ENCODE peak calls at places on chromosomes 11 and 22, in five cellular contexts. E is progenitor cell of endocrine pancreas, A is cardiac fibroblast, P is HFF-Myc, X is MCF 10A. K is an unnamed sample.

GRCh38 chr11:62149986-62150886 is 26.4 kb downstream of the INCENP start:
- DNase-seq in X (no peak), A (no peak), P (no peak), E (no peak), K (no peak)

GRCh38 chr11:134445601-134446325 is 33.7 kb upstream of the B3GAT1 start:
- DNase-seq in A (no peak), X (no peak), E (no peak), P (no peak), K (no peak)

GRCh38 chr11:18312012-18312411 is 9.9 kb downstream of the HPS5 start:
- DNase-seq in E (no peak), A (peak; percentile 78), P (no peak), X (peak; percentile 37), K (peak; percentile 13)

GRCh38 chr11:98107736-98108135 is 913.0 kb upstream of the CNTN5 start:
- DNase-seq in X (no peak), A (no peak), E (no peak), P (no peak), K (no peak)

GRCh38 chr22:26923498-26923897 is 266.1 kb downstream of the MIAT start:
- DNase-seq in X (no peak), A (no peak), E (no peak), P (no peak), K (no peak)

GRCh38 chr11:130159657-130160459 is at the start of gene ST14:
- DNase-seq in X (peak; percentile 79), P (no peak), E (peak; percentile 56), A (no peak), K (no peak)

GRCh38 chr11:13448876-13449275 is 14.1 kb downstream of the BTBD10 start:
- DNase-seq in X (peak; percentile 41), P (no peak), A (peak; percentile 70), E (no peak), K (no peak)

GRCh38 chr11:72789493-72790131 is 4.2 kb downstream of the STARD10 start:
- DNase-seq in P (no peak), A (peak; percentile 42), X (peak; percentile 24), E (no peak), K (peak; percentile 47)

GRCh38 chr11:75986966-75987365 is 172.0 kb downstream of the UVRAG start:
- DNase-seq in E (no peak), A (peak; percentile 40), P (no peak), X (no peak), K (no peak)

GRCh38 chr11:115503083-115503885 is 931 bp downstream of the CADM1 start:
- DNase-seq in E (peak; percentile 26), X (no peak), A (peak; percentile 15), P (no peak), K (no peak)

GRCh38 chr22:41931701-41932269 is 5.2 kb upstream of the TNFRSF13C start:
- DNase-seq in X (no peak), P (no peak), E (no peak), A (no peak), K (no peak)

GRCh38 chr22:50016308-50016987 is 3.9 kb upstream of the IL17REL start:
- DNase-seq in A (no peak), P (no peak), X (no peak), E (no peak), K (no peak)

GRCh38 chr11:44256673-44257291 is 53.2 kb downstream of the ALX4 start:
- DNase-seq in E (no peak), P (no peak), A (no peak), X (no peak), K (no peak)

GRCh38 chr22:42500836-42501179 is 18.8 kb downstream of the RRP7A start:
- DNase-seq in A (no peak), P (no peak), E (no peak), X (no peak), K (no peak)

GRCh38 chr11:11618973-11619435 is 2.8 kb downstream of the GALNT18 start:
- DNase-seq in E (no peak), P (no peak), X (peak; percentile 35), A (no peak), K (no peak)

GRCh38 chr11:111910637-111911562 is 670 bp downstream of the CRYAB start:
- DNase-seq in A (no peak), X (no peak), P (no peak), E (no peak), K (no peak)

GRCh38 chr11:73034777-73035176 is 107.3 kb downstream of the FCHSD2 start:
- DNase-seq in P (no peak), E (no peak), X (no peak), A (no peak), K (no peak)

GRCh38 chr11:128022007-128022368 is 565.4 kb downstream of the ETS1 start:
- DNase-seq in X (peak; percentile 22), A (peak; percentile 81), P (no peak), E (no peak), K (peak; percentile 62)

GRCh38 chr11:2996976-2997375 is 4.8 kb upstream of the NAP1L4 start:
- DNase-seq in P (no peak), X (no peak), A (no peak), E (no peak), K (no peak)

DNA sequence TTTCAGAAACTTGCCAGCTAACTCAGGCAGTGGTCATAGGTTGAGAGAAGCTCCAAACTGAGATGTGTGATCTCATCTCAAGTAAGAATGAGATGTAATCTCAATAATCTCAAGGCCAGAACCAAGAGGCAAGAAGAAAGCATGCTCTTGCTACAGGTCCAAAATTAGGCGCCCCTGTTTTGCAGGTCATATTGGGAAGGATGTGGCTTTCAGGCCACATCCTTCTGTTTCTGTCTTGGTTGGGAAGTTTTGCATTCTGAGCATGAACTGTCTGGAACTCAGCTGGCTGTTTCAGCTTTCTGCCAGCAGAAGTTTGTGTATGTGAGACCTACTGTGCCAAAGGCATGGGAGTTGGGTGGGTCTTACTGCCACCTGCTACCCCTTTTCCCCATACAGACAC is 67.5 kb upstream of the MS4A8 start:
- DNase-seq in E (no peak), X (no peak), A (no peak), P (no peak), K (no peak)
- TF ChIP-seq CTCF in E (no peak), X (no peak), A (no peak), P (no peak), K (no peak)

GRCh38 chr11:10304495-10305261 is at the start of gene ADM:
- DNase-seq in E (peak; percentile 69), A (peak; percentile 96), P (no peak), X (peak; percentile 92), K (peak; percentile 97)
- TF ChIP-seq CTCF in E (peak; percentile 75), A (peak; percentile 33), P (peak; percentile 68), X (peak; percentile 76), K (peak; percentile 92)

GRCh38 chr11:131980199-131980598 is 609.8 kb downstream of the NTM start:
- DNase-seq in P (no peak), E (no peak), X (no peak), A (no peak), K (no peak)
- TF ChIP-seq CTCF in P (no peak), E (no peak), X (no peak), A (no peak), K (no peak)

GRCh38 chr22:19494676-19495173 is 15.0 kb downstream of the CDC45 start:
- DNase-seq in X (no peak), E (no peak), P (no peak), A (no peak), K (no peak)

GRCh38 chr22:19497245-19497644 is 17.5 kb downstream of the CDC45 start:
- DNase-seq in E (no peak), A (peak; percentile 93), P (no peak), X (peak; percentile 65), K (peak; percentile 87)

GRCh38 chr22:19494001-19494560 is 14.4 kb downstream of the CDC45 start:
- DNase-seq in A (no peak), P (no peak), X (no peak), E (no peak), K (no peak)

GRCh38 chr22:19496324-19496630 is 16.6 kb downstream of the CDC45 start:
- DNase-seq in P (no peak), A (no peak), E (no peak), X (no peak), K (no peak)

DNA sequence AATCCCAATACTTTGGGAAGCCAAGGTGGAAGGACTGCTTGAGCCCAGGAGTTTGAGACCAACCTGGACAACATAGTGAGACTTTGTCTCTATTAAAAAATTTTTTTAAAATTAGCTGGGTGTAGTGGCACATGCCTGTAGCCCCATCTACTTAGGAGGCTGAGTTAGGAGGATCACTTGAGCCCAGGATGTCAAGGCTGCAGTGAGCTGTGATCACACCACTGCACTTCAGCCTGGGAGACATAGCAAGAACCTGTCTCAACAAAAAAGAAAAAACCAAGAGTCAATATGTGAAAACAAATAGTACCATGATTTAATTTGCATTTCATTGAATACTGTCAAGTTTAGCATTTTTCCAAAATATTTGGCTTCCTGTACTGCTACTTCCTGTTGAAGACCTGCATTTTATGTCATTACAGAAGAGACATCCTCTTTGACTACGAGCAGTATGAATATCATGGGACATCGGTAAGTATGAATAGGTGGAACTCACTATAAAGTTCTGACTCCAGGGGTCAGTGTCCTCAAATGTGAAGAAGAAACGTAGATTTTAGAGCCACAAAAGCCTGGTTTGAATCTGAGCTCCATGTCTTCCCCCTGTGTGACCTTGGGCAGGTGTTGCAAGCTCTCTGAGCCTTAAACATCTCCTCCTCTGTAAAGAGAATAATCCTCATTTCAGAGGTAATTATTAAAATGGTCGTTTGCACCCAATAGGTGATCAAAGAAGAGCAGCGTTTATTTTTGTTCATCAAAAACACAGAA is 16.0 kb downstream of the CDC45 start:
- DNase-seq in E (no peak), P (no peak), A (peak; percentile 56), X (peak; percentile 32), K (peak; percentile 23)
- TF ChIP-seq CTCF in E (peak; percentile 15), P (no peak), A (peak; percentile 20), X (peak; percentile 15), K (peak; percentile 69)

DNA sequence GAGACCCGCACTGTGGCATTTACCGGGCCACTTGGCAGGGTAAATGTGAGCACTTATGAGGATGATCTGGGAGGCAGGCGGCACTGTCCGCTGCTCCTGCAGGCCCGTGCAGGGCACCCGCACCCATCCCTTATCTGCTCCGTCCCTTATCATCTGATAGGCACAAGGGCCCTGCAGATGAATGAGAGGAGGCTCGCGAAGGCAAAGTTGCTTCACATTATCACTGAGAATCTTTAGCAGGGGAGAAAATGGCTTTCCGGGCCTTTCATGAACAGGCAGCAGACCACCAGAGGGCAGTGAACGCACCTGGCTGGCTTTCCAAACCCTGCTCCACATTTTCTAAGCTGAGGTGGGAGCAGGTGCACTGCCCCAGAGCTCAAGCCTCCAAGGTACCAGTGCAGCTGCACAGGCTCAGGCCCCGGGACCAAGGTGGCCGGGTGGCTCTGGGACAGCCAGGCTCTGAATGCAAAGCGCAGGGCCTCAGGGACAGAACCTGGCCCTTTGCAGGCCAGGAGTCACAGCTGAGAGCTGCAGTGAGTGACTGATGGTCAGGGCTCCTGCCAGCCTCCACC is 165.6 kb downstream of the SHANK2 start:
- DNase-seq in P (no peak), E (peak; percentile 38), X (peak; percentile 7), A (peak; percentile 21), K (no peak)
- TF ChIP-seq CTCF in P (peak; percentile 61), E (peak; percentile 80), X (no peak), A (peak; percentile 47), K (peak; percentile 72)

GRCh38 chr11:70483077-70483861 is 84.9 kb downstream of the CTTN start:
- DNase-seq in X (peak; percentile 69), E (no peak), A (peak; percentile 65), P (no peak), K (peak; percentile 50)
- TF ChIP-seq CTCF in X (peak; percentile 13), E (peak; percentile 27), A (peak; percentile 53), P (peak; percentile 10), K (peak; percentile 68)

DNA sequence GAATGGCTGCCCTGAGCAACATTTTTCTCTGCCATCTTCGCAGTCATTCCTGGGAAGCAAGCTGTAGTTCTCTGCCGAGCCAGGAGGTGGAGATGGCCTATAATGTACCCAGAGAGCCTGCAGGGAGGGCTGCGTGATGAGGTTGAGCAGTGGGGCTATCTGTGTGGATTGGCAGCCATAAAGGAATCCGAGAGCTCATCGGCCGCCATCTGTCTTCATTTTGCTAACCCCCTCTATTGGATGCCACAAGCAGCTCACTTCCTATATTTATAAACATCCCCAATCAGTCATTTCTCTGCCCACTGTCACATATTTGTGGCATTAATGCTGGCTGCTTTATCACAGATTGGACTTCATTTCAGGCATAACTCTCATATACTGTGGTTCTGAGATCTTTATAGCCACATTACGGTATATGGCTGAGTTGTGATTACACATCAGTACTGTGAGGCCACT is 209.5 kb downstream of the NTM start:
- DNase-seq in A (peak; percentile 7), E (no peak), P (no peak), X (no peak), K (peak; percentile 63)
- TF ChIP-seq CTCF in A (no peak), E (peak; percentile 58), P (peak; percentile 55), X (no peak), K (peak; percentile 79)